ENCODE peak calls at places on chromosomes 12 and 14, in five cellular contexts. V, T, H, W and Y are unnamed samples.
A peak's percentile ranks its signal among the peaks of the same experiment; 100 is the strongest.

GRCh38 chr12:46546634-46547273 is 174.2 kb upstream of the SLC38A2 start:
- DNase-seq in V (no peak), T (no peak), H (no peak), W (no peak), Y (peak; percentile 20)

GRCh38 chr12:9049520-9050133 is 60.3 kb downstream of the KLRG1 start:
- DNase-seq in V (no peak), T (no peak), H (no peak), W (no peak), Y (no peak)

GRCh38 chr12:20620311-20620710 is 74.8 kb upstream of the SLCO1C1 start:
- DNase-seq in V (no peak), T (no peak), H (no peak), W (no peak), Y (no peak)

GRCh38 chr14:47626151-47627035 is 49.0 kb downstream of the MDGA2 start:
- DNase-seq in V (no peak), T (no peak), H (no peak), W (no peak), Y (no peak)

GRCh38 chr12:62716866-62717477 is 218.0 kb downstream of the PPM1H start:
- DNase-seq in V (no peak), T (no peak), H (no peak), W (no peak), Y (no peak)

GRCh38 chr14:104592292-104592672 is 12.3 kb downstream of the TMEM179 start:
- DNase-seq in V (peak; percentile 18), T (no peak), H (no peak), W (no peak), Y (no peak)

GRCh38 chr12:20438307-20438779 is 70.0 kb downstream of the PDE3A start:
- DNase-seq in V (no peak), T (no peak), H (no peak), W (no peak), Y (no peak)

GRCh38 chr12:27822076-27822712 is 42.2 kb upstream of the MANSC4 start:
- DNase-seq in V (no peak), T (peak; percentile 42), H (no peak), W (no peak), Y (no peak)

GRCh38 chr14:33812181-33812580 is 138.7 kb downstream of the EGLN3 start:
- DNase-seq in V (no peak), T (no peak), H (no peak), W (no peak), Y (no peak)

GRCh38 chr14:104555621-104556255 is 23.8 kb upstream of the C14orf180 start:
- DNase-seq in V (peak; percentile 29), T (no peak), H (no peak), W (no peak), Y (peak; percentile 2)

GRCh38 chr14:69652942-69653680 is 41.7 kb downstream of the SUSD6 start:
- DNase-seq in V (no peak), T (peak; percentile 54), H (no peak), W (no peak), Y (no peak)
- H3K27ac ChIP-seq in V (peak overlapping the region; percentile 86), T (peak overlapping the region; percentile 94), H (peak overlapping the region; percentile 87), W (peak overlapping the region; percentile 41), Y (no peak overlapping the region)

DNA sequence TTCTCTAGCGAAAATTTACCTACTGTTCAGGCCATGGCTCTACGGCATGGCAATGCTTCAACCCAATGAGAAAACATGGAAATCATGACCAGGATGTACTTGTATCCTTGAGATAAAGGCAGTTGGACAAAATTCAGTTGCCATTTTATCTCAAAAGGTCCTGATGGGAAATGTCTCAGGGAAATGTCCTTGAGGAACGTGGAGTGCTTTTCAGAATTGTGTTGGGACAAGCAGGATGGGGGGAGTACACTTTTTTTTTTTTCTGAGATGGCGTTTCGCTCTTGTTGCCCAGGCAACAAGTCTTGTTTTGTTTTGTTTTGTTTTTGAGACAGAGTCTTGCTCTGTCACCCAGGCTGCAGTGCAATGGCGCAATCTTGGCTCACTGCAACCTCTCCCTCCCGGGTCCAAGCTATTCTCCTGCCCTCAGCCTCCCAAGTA is 86.8 kb upstream of the EIF5 start:
- DNase-seq in V (no peak), T (no peak), H (no peak), W (no peak), Y (no peak)
- H3K9me3 ChIP-seq in V (no peaks in the 10 kb centered on the region), T (no peaks in the 10 kb centered on the region), H (no peaks in the 10 kb centered on the region), W (no peaks in the 10 kb centered on the region), Y (peaks cover 5% of the 10 kb centered on the region)

DNA sequence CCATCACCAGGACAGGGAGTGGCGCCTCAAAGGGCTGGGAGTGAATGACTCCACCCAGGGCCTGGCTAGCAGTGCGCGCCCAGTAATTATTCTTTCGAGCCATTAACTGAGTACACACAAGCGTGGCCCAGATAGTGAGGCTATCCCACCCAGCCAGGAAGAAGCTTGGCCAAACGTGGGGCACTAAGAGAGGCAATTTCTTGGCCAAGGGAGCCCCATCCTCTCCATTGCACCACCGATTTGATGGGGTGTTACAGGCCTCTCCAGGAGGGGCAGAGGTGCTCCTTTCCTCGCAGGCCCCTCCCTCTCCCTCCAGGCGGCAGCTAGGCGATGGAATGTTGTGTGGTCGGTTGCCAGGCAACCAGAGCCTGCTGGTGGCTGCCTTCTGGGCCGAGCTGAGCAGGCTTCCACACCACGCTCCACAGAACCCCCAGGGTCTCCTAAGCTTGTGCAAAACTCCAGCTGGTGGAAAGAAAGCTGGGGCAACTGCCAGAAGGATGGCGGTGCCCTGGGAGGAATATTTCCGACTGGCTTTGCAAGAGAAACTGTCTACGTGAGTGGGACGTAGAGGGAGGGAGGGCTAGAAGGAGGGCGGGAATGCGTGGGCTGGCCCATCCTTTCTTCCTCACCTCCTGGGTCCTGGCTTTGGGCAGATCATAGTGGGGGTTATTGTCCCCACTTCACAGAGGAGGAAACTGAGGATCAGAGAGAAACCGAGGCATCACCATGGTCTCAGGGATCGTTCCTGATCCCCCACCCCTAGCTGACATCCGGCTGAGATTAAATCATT is at the start of gene CFAP73:
- DNase-seq in V (peak; percentile 94), T (no peak), H (peak; percentile 84), W (no peak), Y (peak; percentile 82)
- TF ChIP-seq CTCF in V (no peak), T (no peak), H (no peak), W (no peak), Y (no peak)

GRCh38 chr12:52234226-52234810 is 1.3 kb downstream of the KRT7 start:
- DNase-seq in V (peak; percentile 57), T (no peak), H (no peak), W (no peak), Y (no peak)
- H3K27ac ChIP-seq in V (no peak overlapping the region), T (no peak overlapping the region), H (peak overlapping the region; percentile 98), W (no peak overlapping the region), Y (no peak overlapping the region)

DNA sequence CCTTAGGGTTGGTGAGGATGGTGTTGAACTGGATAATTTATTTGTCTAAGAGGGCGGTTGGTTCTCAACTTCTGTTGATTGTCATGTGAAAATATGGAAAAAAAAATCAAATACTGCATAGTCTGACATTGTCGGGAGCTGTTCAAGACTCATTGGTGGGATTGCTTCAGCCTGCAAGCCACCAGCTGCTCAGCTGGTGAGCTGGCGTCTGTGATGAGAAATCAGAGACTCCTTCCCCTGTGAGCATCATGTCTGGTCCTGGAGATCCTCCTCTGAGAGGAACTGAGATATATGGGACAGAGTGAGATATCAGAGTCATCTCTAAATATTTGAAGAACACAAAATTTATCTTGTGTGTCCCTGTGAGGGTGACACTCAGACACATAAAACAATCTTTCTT is 49.9 kb downstream of the TRIM9 start:
- DNase-seq in V (no peak), T (no peak), H (no peak), W (no peak), Y (no peak)
- H3K9me3 ChIP-seq in V (no peaks in the 10 kb centered on the region), T (no peaks in the 10 kb centered on the region), H (no peaks in the 10 kb centered on the region), W (no peaks in the 10 kb centered on the region), Y (no peaks in the 10 kb centered on the region)

DNA sequence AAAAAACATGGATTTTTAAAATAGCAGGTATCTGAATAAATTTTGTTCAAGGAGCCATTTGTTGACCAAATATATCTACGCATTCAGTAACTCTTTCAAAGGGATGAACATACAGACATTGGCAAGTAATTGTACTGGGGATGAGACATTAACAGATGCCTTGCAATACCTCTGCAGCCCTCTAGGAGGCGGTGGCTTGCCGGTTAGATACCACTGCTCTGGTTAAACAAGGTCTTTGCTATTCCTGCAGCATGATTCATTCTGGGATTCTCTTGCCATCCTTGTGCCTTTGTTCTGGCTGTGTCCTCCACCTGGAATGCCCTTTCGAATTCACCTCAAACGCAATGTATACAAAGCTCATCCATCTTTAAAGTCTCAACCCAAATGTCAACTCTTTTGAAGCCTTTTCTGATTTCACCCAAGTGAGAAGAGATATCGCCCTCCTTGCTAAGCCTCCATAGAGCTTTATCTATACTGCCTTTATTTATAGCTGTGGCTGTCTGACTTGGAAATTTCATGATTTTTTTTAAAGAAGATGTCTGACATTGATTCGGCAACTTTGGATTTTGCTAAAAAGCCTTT is 131.0 kb upstream of the SRRM4 start:
- DNase-seq in V (no peak), T (no peak), H (no peak), W (no peak), Y (peak; percentile 21)
- TF ChIP-seq CTCF in V (peak; percentile 35), T (peak; percentile 35), H (peak; percentile 18), W (no peak), Y (peak; percentile 75)

GRCh38 chr14:62501021-62501750 is 544.1 kb downstream of the KCNH5 start:
- DNase-seq in V (no peak), T (no peak), H (no peak), W (no peak), Y (no peak)
- H3K27ac ChIP-seq in V (no peak overlapping the region), T (no peak overlapping the region), H (no peak overlapping the region), W (no peak overlapping the region), Y (no peak overlapping the region)

GRCh38 chr14:106501898-106502297 is 975.5 kb downstream of the TMEM121 start:
- DNase-seq in V (no peak), T (no peak), H (no peak), W (no peak), Y (no peak)

GRCh38 chr14:106500571-106500970 is 974.2 kb downstream of the TMEM121 start:
- DNase-seq in V (no peak), T (no peak), H (no peak), W (no peak), Y (no peak)
- H3K9me3 ChIP-seq in V (no peaks in the 10 kb centered on the region), T (no peaks in the 10 kb centered on the region), H (no peaks in the 10 kb centered on the region), W (no peaks in the 10 kb centered on the region), Y (no peaks in the 10 kb centered on the region)

GRCh38 chr12:113002155-113002554 is 23.8 kb downstream of the OAS2 start:
- DNase-seq in V (no peak), T (no peak), H (no peak), W (no peak), Y (no peak)
- TF ChIP-seq CTCF in V (no peak), T (no peak), H (no peak), W (no peak), Y (no peak)

DNA sequence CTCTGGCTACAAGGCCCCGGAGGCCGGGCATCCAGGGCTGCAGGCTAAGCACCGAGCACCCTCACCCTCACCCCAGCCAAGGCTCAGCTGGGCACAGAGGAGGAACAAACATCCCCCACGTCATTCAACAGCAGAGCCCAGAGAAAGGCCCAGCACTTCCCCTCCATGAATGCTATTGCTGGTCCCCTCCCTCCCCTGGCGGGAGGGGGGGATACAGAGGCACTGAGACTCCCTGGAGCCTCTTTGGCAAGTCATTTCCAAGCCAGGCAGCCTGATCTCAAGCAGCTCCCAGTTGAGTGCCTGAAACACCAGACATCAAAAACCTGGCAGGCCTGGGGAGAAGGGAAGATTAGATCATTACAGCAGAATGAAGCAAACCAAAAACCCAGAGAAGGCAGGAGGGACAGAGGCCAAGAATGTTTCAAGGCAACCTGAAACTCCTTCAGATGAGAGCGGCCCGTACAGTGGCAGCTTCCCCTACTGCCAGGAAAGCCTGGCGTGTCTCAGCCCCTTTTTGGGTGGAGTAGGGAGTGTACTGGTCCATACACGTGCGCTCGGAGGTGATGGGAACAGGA is 92.1 kb downstream of the LRRC74A start:
- DNase-seq in V (peak; percentile 88), T (no peak), H (peak; percentile 77), W (peak; percentile 87), Y (no peak)
- H3K27ac ChIP-seq in V (peak overlapping the region; percentile 92), T (peak overlapping the region; percentile 86), H (peak overlapping the region; percentile 87), W (peak overlapping the region; percentile 92), Y (peak overlapping the region; percentile 11)